ENCODE peak calls at places on chromosomes 3 and 15, in six cellular contexts. H is cardiac fibroblast; D is kidney; Y is stimulated activated CD4-positive, alpha-beta T cell treated with anti-CD3 and anti-CD28 coated beads, Interleukin-15, amount 100 ng/mL, for 24 hours; K is adrenal gland; V is dorsolateral prefrontal cortex. Z is an unnamed sample.

GRCh38 chr3:39156421-39156820 is 3.0 kb upstream of the CSRNP1 start:
- DNase-seq in K (no peak), Y (no peak), D (no peak), H (no peak), V (no peak), Z (no peak)

GRCh38 chr15:52234596-52235541 is 43.7 kb upstream of the GNB5 start:
- DNase-seq in D (peak; percentile 57), Y (peak; percentile 52), H (no peak), K (no peak), V (no peak), Z (no peak)

GRCh38 chr15:92595506-92596337 is 59.9 kb downstream of the FAM174B start:
- DNase-seq in H (no peak), Y (no peak), V (no peak), D (peak; percentile 75), K (no peak), Z (no peak)

GRCh38 chr3:161549251-161549650 is 52.6 kb downstream of the OTOL1 start:
- DNase-seq in D (no peak), H (peak; percentile 10), K (no peak), V (no peak), Y (no peak), Z (no peak)

GRCh38 chr3:171383206-171384018 is 76.8 kb downstream of the TNIK start:
- DNase-seq in D (no peak), K (no peak), V (no peak), H (peak; percentile 68), Y (no peak), Z (no peak)

GRCh38 chr3:58640700-58641372 is 25.7 kb downstream of the FAM3D start:
- DNase-seq in V (peak; percentile 85), D (peak; percentile 90), Y (peak; percentile 77), K (peak; percentile 81), H (peak; percentile 77), Z (peak; percentile 44)

GRCh38 chr15:55742927-55743614 is at the start of gene PRTG:
- DNase-seq in Y (no peak), H (peak; percentile 74), D (peak; percentile 89), V (peak; percentile 53), K (peak; percentile 78), Z (no peak)

GRCh38 chr3:178602864-178603263 is 66.6 kb downstream of the KCNMB2 start:
- DNase-seq in D (no peak), H (no peak), V (no peak), K (no peak), Y (no peak), Z (no peak)

GRCh38 chr3:171974986-171975837 is 64.2 kb upstream of the FNDC3B start:
- DNase-seq in V (no peak), Y (no peak), D (no peak), H (peak; percentile 54), K (no peak), Z (no peak)

GRCh38 chr15:94312946-94313345 is 81.6 kb downstream of the MCTP2 start:
- DNase-seq in Y (no peak), K (no peak), H (peak; percentile 22), V (no peak), D (no peak), Z (no peak)

GRCh38 chr15:74172751-74173544 is 562 bp upstream of the ISLR start:
- DNase-seq in H (peak; percentile 72), V (peak; percentile 28), Y (no peak), D (peak; percentile 92), K (peak; percentile 47), Z (no peak)

GRCh38 chr15:62119224-62119925 is 45.7 kb downstream of the C2CD4B start:
- DNase-seq in Y (peak; percentile 27), V (no peak), K (no peak), H (peak; percentile 98), D (no peak), Z (no peak)